ENCODE peak calls at places on chromosomes 5 and 9, in seven cellular contexts. B, L, N, D, A, O and J are unnamed samples.

GRCh38 chr5:87541033-87541432 is 128.3 kb upstream of the CCNH start:
- DNase-seq in B (peak), L (peak), N (no peak), D (peak), A (no peak), O (peak), J (peak)

GRCh38 chr9:19498015-19498414 is 89.2 kb downstream of the ACER2 start:
- DNase-seq in B (no peak), L (no peak), N (no peak), D (no peak), A (no peak), O (no peak), J (no peak)

GRCh38 chr9:114905160-114905940 is 25.0 kb downstream of the TNFSF8 start:
- DNase-seq in B (no peak), L (no peak), N (no peak), D (no peak), A (no peak), O (no peak), J (no peak)

GRCh38 chr9:129125478-129125877 is 14.3 kb downstream of the PTPA start:
- DNase-seq in B (no peak), L (no peak), N (no peak), D (no peak), A (no peak), O (peak), J (no peak)

GRCh38 chr9:127854169-127854833 is at the start of gene ENG:
- DNase-seq in B (peak), L (no peak), N (no peak), D (peak), A (no peak), O (peak), J (peak)

GRCh38 chr9:138076650-138077009 is 199.0 kb downstream of the CACNA1B start:
- DNase-seq in B (no peak), L (no peak), N (no peak), D (no peak), A (no peak), O (no peak), J (no peak)

GRCh38 chr5:36584009-36584875 is 22.2 kb upstream of the SLC1A3 start:
- DNase-seq in B (no peak), L (no peak), N (no peak), D (no peak), A (no peak), O (no peak), J (no peak)

GRCh38 chr5:116621599-116621998 is 47.0 kb upstream of the SEMA6A start:
- DNase-seq in B (no peak), L (no peak), N (no peak), D (no peak), A (no peak), O (no peak), J (no peak)

GRCh38 chr9:2229109-2229733 is 214.1 kb downstream of the SMARCA2 start:
- DNase-seq in B (no peak), L (no peak), N (no peak), D (no peak), A (no peak), O (no peak), J (no peak)

GRCh38 chr9:87874320-87874655 is 8.4 kb upstream of the SPATA31E1 start:
- DNase-seq in B (no peak), L (no peak), N (no peak), D (no peak), A (no peak), O (no peak), J (no peak)

GRCh38 chr9:125550216-125550614 is 156.8 kb downstream of the MAPKAP1 start:
- DNase-seq in B (no peak), L (no peak), N (no peak), D (no peak), A (no peak), O (no peak), J (no peak)

GRCh38 chr5:74017112-74017511 is 391.1 kb downstream of the ARHGEF28 start:
- DNase-seq in B (no peak), L (peak), N (no peak), D (no peak), A (no peak), O (peak), J (no peak)

GRCh38 chr5:944621-944927 is 51.9 kb downstream of the TRIP13 start:
- DNase-seq in B (no peak), L (no peak), N (no peak), D (no peak), A (no peak), O (no peak), J (no peak)

GRCh38 chr9:71072587-71072986 is 48.8 kb downstream of the TRPM3 start:
- DNase-seq in B (no peak), L (no peak), N (no peak), D (no peak), A (no peak), O (no peak), J (no peak)

GRCh38 chr9:89461302-89461701 is 36.6 kb downstream of the SEMA4D start:
- DNase-seq in B (no peak), L (no peak), N (no peak), D (no peak), A (no peak), O (peak), J (no peak)

GRCh38 chr5:102856374-102856748 is 101.3 kb downstream of the PAM start:
- DNase-seq in B (no peak), L (no peak), N (no peak), D (no peak), A (no peak), O (peak), J (no peak)

GRCh38 chr5:42656661-42657035 is 100.0 kb upstream of the CCDC152 start:
- DNase-seq in B (no peak), L (peak), N (no peak), D (no peak), A (no peak), O (no peak), J (no peak)

GRCh38 chr5:52015760-52016159 is 632.5 kb downstream of the ISL1 start:
- DNase-seq in B (no peak), L (no peak), N (no peak), D (no peak), A (no peak), O (no peak), J (no peak)

GRCh38 chr9:136342191-136343120 is 15.1 kb downstream of the GPSM1 start:
- DNase-seq in B (peak), L (no peak), N (peak), D (peak), A (peak), O (peak), J (peak)